ENCODE peak calls at places on chromosomes 13 and 19, in seven cellular contexts. R is transverse colon, Y is stomach, I is prostate gland, D is K562, F is breast epithelium, X is spleen. N is an unnamed sample.

GRCh38 chr19:24140099-24140498 is 53.1 kb downstream of the ZNF254 start:
- DNase-seq in R (no peak), Y (no peak), I (no peak), D (peak), F (no peak), X (no peak), N (no peak)

GRCh38 chr13:26480246-26480855 is 77.1 kb upstream of the WASF3 start:
- DNase-seq in R (peak), Y (no peak), I (no peak), D (no peak), F (no peak), X (no peak), N (no peak)

GRCh38 chr19:7560271-7560670 is 24.8 kb downstream of the PNPLA6 start:
- DNase-seq in R (no peak), Y (no peak), I (no peak), D (no peak), F (no peak), X (no peak), N (no peak)

GRCh38 chr13:102580552-102581169 is 16.1 kb upstream of the TPP2 start:
- DNase-seq in R (no peak), Y (no peak), I (peak), D (peak), F (no peak), X (no peak), N (no peak)

GRCh38 chr13:111025310-111025709 is 89.8 kb upstream of the ARHGEF7 start:
- DNase-seq in R (no peak), Y (no peak), I (no peak), D (no peak), F (no peak), X (no peak), N (no peak)

GRCh38 chr19:7862413-7862951 is 11.7 kb downstream of the PRR36 start:
- DNase-seq in R (peak), Y (peak), I (peak), D (peak), F (peak), X (peak), N (no peak)

GRCh38 chr13:44703371-44703770 is 127.2 kb upstream of the TSC22D1 start:
- DNase-seq in R (no peak), Y (no peak), I (no peak), D (no peak), F (no peak), X (no peak), N (no peak)

GRCh38 chr13:110528371-110528770 is 33.2 kb downstream of the RAB20 start:
- DNase-seq in R (no peak), Y (no peak), I (no peak), D (no peak), F (no peak), X (no peak), N (no peak)

GRCh38 chr13:108959254-108959653 is 329.8 kb downstream of the MYO16 start:
- DNase-seq in R (no peak), Y (no peak), I (no peak), D (no peak), F (no peak), X (no peak), N (no peak)

GRCh38 chr19:40744554-40745401 is 5.5 kb downstream of the ACTMAP start:
- DNase-seq in R (no peak), Y (no peak), I (no peak), D (peak), F (no peak), X (no peak), N (no peak)

GRCh38 chr19:4911786-4912672 is 2.7 kb downstream of the UHRF1 start:
- DNase-seq in R (peak), Y (peak), I (peak), D (peak), F (no peak), X (peak), N (no peak)

GRCh38 chr19:4913996-4914735 is 4.9 kb downstream of the UHRF1 start:
- DNase-seq in R (peak), Y (no peak), I (no peak), D (no peak), F (no peak), X (no peak), N (no peak)

GRCh38 chr19:4914736-4915501 is 5.6 kb downstream of the UHRF1 start:
- DNase-seq in R (peak), Y (peak), I (peak), D (peak), F (no peak), X (peak), N (no peak)

GRCh38 chr19:4911314-4911713 is 2.0 kb downstream of the UHRF1 start:
- DNase-seq in R (no peak), Y (no peak), I (no peak), D (no peak), F (no peak), X (no peak), N (no peak)

DNA sequence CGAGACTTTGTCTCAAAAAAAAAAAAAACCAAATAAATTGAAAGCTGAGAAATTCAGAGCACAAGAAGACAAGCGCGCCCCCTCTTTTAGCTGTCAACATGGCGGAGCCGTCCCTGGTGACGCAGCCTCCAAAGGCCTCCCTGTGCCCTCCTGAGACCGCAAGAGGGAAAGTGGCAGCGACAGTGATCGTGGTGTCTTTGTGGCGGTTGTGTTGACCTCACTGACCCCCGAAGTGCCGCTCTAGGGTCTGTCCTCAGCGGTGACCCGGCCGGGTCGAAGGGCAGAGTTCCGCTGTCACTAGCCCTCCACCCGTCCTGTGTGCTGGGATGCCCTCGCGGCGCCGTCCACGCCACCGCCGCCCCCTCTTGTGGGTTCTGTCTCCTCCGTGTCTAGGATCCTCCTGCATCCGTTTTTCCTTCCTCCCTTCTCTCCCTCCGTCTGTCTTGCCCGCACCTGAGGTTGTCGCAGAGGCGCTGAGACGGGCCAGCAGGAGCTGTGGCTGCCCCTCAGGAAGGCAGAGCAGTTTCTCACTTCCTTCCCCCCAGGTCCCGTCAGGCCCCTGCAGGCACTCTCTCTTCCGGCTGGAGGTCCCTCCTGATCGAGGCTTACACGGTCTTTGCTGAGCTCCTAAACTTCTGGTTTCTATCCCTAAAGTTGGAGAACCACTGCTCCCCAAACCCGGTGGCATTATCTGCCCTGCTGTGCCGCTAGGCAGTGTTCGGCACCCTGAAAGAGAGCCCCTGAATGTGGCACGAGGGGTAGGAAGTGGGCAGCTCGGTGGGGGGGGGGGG is 7.2 kb downstream of the UHRF1 start:
- DNase-seq in R (peak), Y (no peak), I (no peak), D (no peak), F (no peak), X (peak), N (no peak)
- TF ChIP-seq POLR2AphosphoS5 in R (no peak), Y (no peak), I (no peak), D (no peak), F (no peak), X (peak), N (no peak)

GRCh38 chr13:28138756-28139470 is 568 bp downstream of the PAN3 start:
- DNase-seq in R (peak), Y (peak), I (peak), D (peak), F (peak), X (peak), N (peak)
- TF ChIP-seq POLR2A in R (peak), Y (no peak), I (peak), D (peak), F (no peak), X (peak), N (peak)

GRCh38 chr13:65881561-65882155 is 1348.5 kb downstream of the PCDH9 start:
- DNase-seq in R (no peak), Y (no peak), I (no peak), D (no peak), F (no peak), X (no peak), N (no peak)

DNA sequence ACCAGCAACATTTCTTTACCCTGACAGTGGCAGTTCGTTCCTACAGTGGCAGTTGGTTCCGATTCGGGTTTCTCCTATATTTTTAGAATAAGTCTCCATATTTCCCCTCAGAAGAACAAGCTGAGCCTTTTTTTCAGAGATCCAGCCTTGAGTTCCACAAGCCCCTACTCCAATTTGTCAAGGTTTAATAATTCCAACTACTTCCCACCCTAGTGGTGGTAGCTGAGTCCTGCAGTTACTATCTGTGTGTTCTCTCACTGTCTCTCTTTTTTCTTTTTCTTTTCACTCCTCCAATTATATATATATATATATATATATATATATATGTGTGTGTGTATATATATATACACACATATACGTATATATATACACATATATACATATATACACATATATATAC is 1347.3 kb downstream of the PCDH9 start:
- DNase-seq in R (no peak), Y (no peak), I (no peak), D (no peak), F (no peak), X (no peak), N (no peak)
- TF ChIP-seq CTCF in R (no peak), Y (no peak), I (no peak), D (no peak), F (no peak), X (no peak), N (peak)

GRCh38 chr19:38730470-38730730 is 13.9 kb downstream of the CAPN12 start:
- DNase-seq in R (no peak), Y (no peak), I (peak), D (no peak), F (no peak), X (no peak), N (no peak)

GRCh38 chr19:38728752-38729541 is 15.3 kb downstream of the CAPN12 start:
- DNase-seq in R (no peak), Y (no peak), I (peak), D (no peak), F (no peak), X (peak), N (no peak)

GRCh38 chr19:38727868-38728660 is 16.2 kb downstream of the CAPN12 start:
- DNase-seq in R (no peak), Y (no peak), I (peak), D (peak), F (no peak), X (peak), N (no peak)

GRCh38 chr19:38730731-38731589 is 13.3 kb downstream of the CAPN12 start:
- DNase-seq in R (no peak), Y (no peak), I (peak), D (no peak), F (no peak), X (no peak), N (no peak)

GRCh38 chr19:38729653-38730469 is 14.4 kb downstream of the CAPN12 start:
- DNase-seq in R (peak), Y (peak), I (peak), D (peak), F (no peak), X (peak), N (no peak)
- TF ChIP-seq POLR2AphosphoS5 in R (peak), Y (no peak), I (no peak), D (no peak), F (no peak), X (peak), N (no peak)

GRCh38 chr19:45405435-45406164 is 731 bp upstream of the PPP1R13L start:
- DNase-seq in R (peak), Y (peak), I (peak), D (peak), F (peak), X (peak), N (peak)
- TF ChIP-seq POLR2A in R (no peak), Y (no peak), I (peak), D (peak), F (no peak), X (no peak), N (peak)

GRCh38 chr19:1956143-1956537 is 15.2 kb downstream of the CSNK1G2 start:
- DNase-seq in R (no peak), Y (no peak), I (no peak), D (no peak), F (no peak), X (no peak), N (no peak)

GRCh38 chr19:1957562-1958248 is 16.7 kb downstream of the CSNK1G2 start:
- DNase-seq in R (no peak), Y (no peak), I (no peak), D (no peak), F (no peak), X (no peak), N (no peak)

GRCh38 chr19:1955171-1956142 is 14.5 kb downstream of the CSNK1G2 start:
- DNase-seq in R (no peak), Y (no peak), I (no peak), D (no peak), F (no peak), X (no peak), N (no peak)

GRCh38 chr19:1954547-1954946 is 13.6 kb downstream of the CSNK1G2 start:
- DNase-seq in R (no peak), Y (no peak), I (no peak), D (no peak), F (no peak), X (no peak), N (no peak)

GRCh38 chr19:1956868-1957492 is 16.0 kb downstream of the CSNK1G2 start:
- DNase-seq in R (peak), Y (no peak), I (no peak), D (no peak), F (no peak), X (no peak), N (no peak)
- TF ChIP-seq CTCF in R (no peak), Y (no peak), I (no peak), D (no peak), F (no peak), X (no peak), N (no peak)